ENCODE peak calls at places on chromosomes 1 and 21, in five cellular contexts. M is transverse colon, B is EH, G is GM10248, J is GM19239. W is an unnamed sample.

GRCh38 chr1:186793582-186793927 is 35.2 kb upstream of the PLA2G4A start:
- DNase-seq in G (no peak), B (peak), J (no peak), M (no peak), W (no peak)

GRCh38 chr1:87155180-87155579 is 173.5 kb upstream of the LMO4 start:
- DNase-seq in G (no peak), B (no peak), M (no peak), J (no peak), W (no peak)

GRCh38 chr1:182377175-182377574 is 14.4 kb downstream of the GLUL start:
- DNase-seq in M (no peak), J (no peak), B (peak), G (no peak), W (no peak)

GRCh38 chr21:39527664-39528381 is 76.1 kb downstream of the SH3BGR start:
- DNase-seq in B (no peak), M (peak), G (no peak), J (no peak), W (peak)

GRCh38 chr1:16212251-16212961 is at the start of gene ARHGEF19:
- DNase-seq in J (no peak), B (no peak), M (peak), G (no peak), W (peak)

GRCh38 chr1:151790940-151791651 is 796 bp upstream of the TDRKH start:
- DNase-seq in J (no peak), G (no peak), M (peak), B (peak), W (peak)

GRCh38 chr1:98391175-98391574 is 270.3 kb upstream of the SNX7 start:
- DNase-seq in G (no peak), M (no peak), J (no peak), B (no peak), W (no peak)

GRCh38 chr1:78427506-78427905 is 63.3 kb upstream of the PTGFR start:
- DNase-seq in B (no peak), G (no peak), M (no peak), J (no peak), W (no peak)

GRCh38 chr1:240190881-240191385 is 99.2 kb downstream of the FMN2 start:
- DNase-seq in J (no peak), B (peak), G (no peak), M (peak), W (peak)

GRCh38 chr1:211699059-211699458 is 23.6 kb upstream of the NEK2 start:
- DNase-seq in J (no peak), B (no peak), M (no peak), G (no peak), W (no peak)

GRCh38 chr1:17550684-17551584 is 11.4 kb downstream of the ARHGEF10L start:
- DNase-seq in G (no peak), J (no peak), B (peak), M (no peak), W (no peak)

GRCh38 chr1:7402548-7402850 is 368.6 kb upstream of the VAMP3 start:
- DNase-seq in B (no peak), M (no peak), J (no peak), G (no peak), W (no peak)

GRCh38 chr1:241638091-241638682 is 2.0 kb downstream of the CHML start:
- DNase-seq in J (no peak), M (no peak), G (no peak), B (no peak), W (no peak)

GRCh38 chr1:18174016-18174415 is 66.4 kb downstream of the IGSF21 start:
- DNase-seq in J (no peak), M (no peak), G (no peak), B (no peak), W (no peak)

GRCh38 chr1:51569284-51570062 is 47.4 kb upstream of the OSBPL9 start:
- DNase-seq in M (peak), G (no peak), B (peak), J (no peak), W (peak)

GRCh38 chr1:246567258-246568235 is 1.3 kb downstream of the CNST start:
- DNase-seq in B (peak), G (no peak), M (no peak), J (no peak), W (peak)

GRCh38 chr1:45647248-45648021 is 23.6 kb upstream of the CCDC17 start:
- DNase-seq in J (no peak), B (no peak), M (no peak), G (no peak), W (no peak)